ENCODE peak calls at places on chromosomes 11 and 22, in nine cellular contexts. G is H7; J is iris pigment epithelial cell; P is LHCN-M2; L is WTC11; R is activated T-cell treated with anti-CD3 and anti-CD28 coated beads for 48 hours; C is stimulated activated CD4-positive, alpha-beta T cell treated with anti-CD3 and anti-CD28 coated beads, Interleukin-2, amount 100 ng/mL, for 48 hours; A is dorsolateral prefrontal cortex; D is M059J. E is an unnamed sample.

GRCh38 chr22:38127869-38128268 is 17.4 kb upstream of the BAIAP2L2 start:
- DNase-seq in D (no peak), L (no peak), A (no peak), R (no peak), P (no peak), J (no peak), G (no peak), C (no peak), E (no peak)

GRCh38 chr11:106889718-106890117 is 128.6 kb downstream of the GUCY1A2 start:
- DNase-seq in D (no peak), L (no peak), J (no peak), A (no peak), C (no peak), G (no peak), P (no peak), R (no peak), E (no peak)

GRCh38 chr22:37745548-37746365 is 48.9 kb downstream of the TRIOBP start:
- DNase-seq in P (peak), C (peak), L (peak), R (peak), G (peak), A (peak), J (peak), D (peak), E (peak)

GRCh38 chr11:33043221-33043833 is 4.0 kb downstream of the TCP11L1 start:
- DNase-seq in J (no peak), C (no peak), G (no peak), P (no peak), L (no peak), D (peak), A (no peak), R (no peak), E (no peak)

GRCh38 chr11:110297726-110298297 is 1.4 kb upstream of the RDX start:
- DNase-seq in D (peak), P (no peak), C (no peak), A (no peak), R (no peak), L (no peak), G (peak), J (peak), E (no peak)

GRCh38 chr11:88861618-88862017 is 204.2 kb downstream of the GRM5 start:
- DNase-seq in A (no peak), J (no peak), L (no peak), P (no peak), G (no peak), D (no peak), R (no peak), C (no peak), E (no peak)

GRCh38 chr11:38593649-38594048 is 1995.6 kb upstream of the RAG2 start:
- DNase-seq in R (no peak), P (peak), G (no peak), L (no peak), C (no peak), J (peak), A (no peak), D (peak), E (no peak)

GRCh38 chr11:66604161-66604560 is 11.2 kb downstream of the CCS start:
- DNase-seq in A (no peak), C (no peak), D (no peak), J (no peak), G (no peak), P (no peak), R (no peak), L (no peak), E (no peak)

GRCh38 chr11:46200537-46201281 is 76.8 kb upstream of the CREB3L1 start:
- DNase-seq in C (no peak), P (peak), D (peak), J (no peak), R (no peak), L (no peak), A (no peak), G (no peak), E (no peak)

GRCh38 chr22:18992543-18993198 is 56.6 kb upstream of the PRODH start:
- DNase-seq in L (no peak), A (peak), C (no peak), R (no peak), D (no peak), P (no peak), G (no peak), J (no peak), E (no peak)

GRCh38 chr11:12114487-12115033 is 4.2 kb downstream of the MICAL2 start:
- DNase-seq in G (no peak), R (no peak), A (no peak), L (no peak), J (no peak), C (no peak), P (peak), D (no peak), E (no peak)

GRCh38 chr11:29159552-29160465 is 857.0 kb downstream of the KCNA4 start:
- DNase-seq in P (peak), A (no peak), L (peak), D (peak), G (peak), R (no peak), C (no peak), J (peak), E (peak)

GRCh38 chr11:69010964-69011623 is 2.0 kb downstream of the MRGPRF start:
- DNase-seq in D (no peak), J (peak), R (peak), A (no peak), P (peak), G (peak), C (peak), L (peak), E (peak)

GRCh38 chr11:62217191-62217748 is 8.8 kb downstream of the SCGB2A1 start:
- DNase-seq in R (no peak), G (peak), P (peak), A (no peak), C (no peak), J (peak), D (peak), L (no peak), E (no peak)

GRCh38 chr11:121651267-121651625 is 198.5 kb upstream of the SORL1-AS1 start:
- DNase-seq in A (no peak), L (no peak), C (no peak), J (no peak), R (no peak), G (no peak), P (no peak), D (no peak), E (no peak)

GRCh38 chr11:93570759-93571413 is 27.7 kb upstream of the SMCO4 start:
- DNase-seq in P (peak), R (no peak), D (peak), L (no peak), A (no peak), J (peak), G (no peak), C (no peak), E (no peak)

GRCh38 chr11:64234840-64235379 is 526 bp downstream of the VEGFB start:
- DNase-seq in L (peak), A (no peak), G (peak), R (no peak), D (peak), P (no peak), C (no peak), J (no peak), E (peak)

GRCh38 chr11:77345621-77346020 is 44.1 kb upstream of the GDPD4 start:
- DNase-seq in C (no peak), D (peak), P (peak), A (no peak), R (no peak), J (peak), G (no peak), L (no peak), E (no peak)

GRCh38 chr22:50314455-50315288 is 7.2 kb upstream of the PLXNB2 start:
- DNase-seq in A (no peak), J (no peak), P (no peak), G (peak), R (peak), C (peak), L (no peak), D (no peak), E (peak)

GRCh38 chr11:108865411-108865810 is 200.5 kb downstream of the DDX10 start:
- DNase-seq in G (no peak), R (no peak), P (no peak), C (no peak), L (no peak), D (no peak), J (no peak), A (no peak), E (no peak)

GRCh38 chr11:13215157-13215556 is 62.4 kb upstream of the BMAL1 start:
- DNase-seq in D (peak), G (no peak), J (peak), P (peak), L (no peak), A (no peak), R (no peak), C (no peak), E (no peak)

GRCh38 chr22:41699264-41700104 is at the start of gene MEI1:
- DNase-seq in L (peak), G (peak), J (peak), C (peak), D (no peak), P (peak), A (peak), R (peak), E (peak)

GRCh38 chr11:75810637-75811383 is 4.2 kb upstream of the UVRAG start:
- DNase-seq in J (no peak), R (no peak), A (no peak), D (no peak), C (no peak), L (no peak), G (no peak), P (no peak), E (no peak)

GRCh38 chr11:2567026-2567671 is 122.3 kb downstream of the KCNQ1 start:
- DNase-seq in L (peak), J (no peak), C (no peak), A (no peak), R (no peak), D (no peak), P (no peak), G (no peak), E (peak)

GRCh38 chr22:31286360-31287255 is 5.7 kb downstream of the PIK3IP1 start:
- DNase-seq in P (no peak), L (no peak), R (peak), C (no peak), G (no peak), J (peak), D (no peak), A (no peak), E (no peak)

GRCh38 chr11:106463796-106464201 is 386.3 kb downstream of the AASDHPPT start:
- DNase-seq in G (no peak), D (peak), J (peak), R (no peak), P (no peak), L (no peak), A (no peak), C (no peak), E (no peak)

GRCh38 chr11:72244317-72245231 is 598 bp upstream of the PHOX2A start:
- DNase-seq in L (peak), C (no peak), P (no peak), R (no peak), D (no peak), G (peak), J (no peak), A (no peak), E (peak)